ENCODE peak calls at places on chromosomes 13 and 19, in six cellular contexts. One of them, this sample, is unnamed.
A peak's percentile ranks its signal among the peaks of the same experiment; 100 is the strongest.

GRCh38 chr19:20179946-20180345 is 12.9 kb downstream of the ZNF486 start:
- DNase-seq in CD4-positive, alpha-beta T cell: no peak
- DNase-seq in NAMALWA: no peak
- DNase-seq in CD8-positive, alpha-beta memory T cell: no peak
- DNase-seq in hypothalamus: no peak
- DNase-seq in D721Med: no peak
- DNase-seq in this sample: no peak

GRCh38 chr19:30690935-30691505 is 318.8 kb downstream of the ZNF536 start:
- DNase-seq in CD4-positive, alpha-beta T cell: no peak
- DNase-seq in NAMALWA: no peak
- DNase-seq in CD8-positive, alpha-beta memory T cell: no peak
- DNase-seq in hypothalamus: no peak
- DNase-seq in D721Med: no peak
- DNase-seq in this sample: no peak

GRCh38 chr13:66513728-66514127 is 716.4 kb downstream of the PCDH9 start:
- DNase-seq in CD4-positive, alpha-beta T cell: no peak
- DNase-seq in NAMALWA: no peak
- DNase-seq in CD8-positive, alpha-beta memory T cell: no peak
- DNase-seq in hypothalamus: no peak
- DNase-seq in D721Med: no peak
- DNase-seq in this sample: no peak

GRCh38 chr19:14672043-14672872 is 2.4 kb downstream of the ADGRE3 start:
- DNase-seq in CD4-positive, alpha-beta T cell: no peak
- DNase-seq in NAMALWA: no peak
- DNase-seq in CD8-positive, alpha-beta memory T cell: no peak
- DNase-seq in hypothalamus: no peak
- DNase-seq in D721Med: no peak
- DNase-seq in this sample: no peak

GRCh38 chr13:40613192-40613818 is 53.1 kb downstream of the FOXO1 start:
- DNase-seq in CD4-positive, alpha-beta T cell: peak; percentile 35
- DNase-seq in NAMALWA: peak; percentile 69
- DNase-seq in CD8-positive, alpha-beta memory T cell: peak; percentile 74
- DNase-seq in hypothalamus: no peak
- DNase-seq in D721Med: no peak
- DNase-seq in this sample: no peak

GRCh38 chr13:112754281-112755025 is 64.6 kb downstream of the ATP11A start:
- DNase-seq in CD4-positive, alpha-beta T cell: no peak
- DNase-seq in NAMALWA: no peak
- DNase-seq in CD8-positive, alpha-beta memory T cell: no peak
- DNase-seq in hypothalamus: no peak
- DNase-seq in D721Med: no peak
- DNase-seq in this sample: no peak

GRCh38 chr19:49107625-49108459 is 6.3 kb upstream of the LIN7B start:
- DNase-seq in CD4-positive, alpha-beta T cell: no peak
- DNase-seq in NAMALWA: no peak
- DNase-seq in CD8-positive, alpha-beta memory T cell: no peak
- DNase-seq in hypothalamus: no peak
- DNase-seq in D721Med: no peak
- DNase-seq in this sample: no peak

GRCh38 chr19:52248256-52248655 is 21.1 kb upstream of the ZNF766 start:
- DNase-seq in CD4-positive, alpha-beta T cell: peak; percentile 67
- DNase-seq in NAMALWA: peak; percentile 53
- DNase-seq in CD8-positive, alpha-beta memory T cell: peak; percentile 70
- DNase-seq in hypothalamus: no peak
- DNase-seq in D721Med: no peak
- DNase-seq in this sample: peak; percentile 48

GRCh38 chr19:39199025-39199424 is 2.3 kb downstream of the NCCRP1 start:
- DNase-seq in CD4-positive, alpha-beta T cell: no peak
- DNase-seq in NAMALWA: no peak
- DNase-seq in CD8-positive, alpha-beta memory T cell: no peak
- DNase-seq in hypothalamus: no peak
- DNase-seq in D721Med: no peak
- DNase-seq in this sample: no peak

GRCh38 chr13:94239135-94239534 is 240.3 kb downstream of the DCT start:
- DNase-seq in CD4-positive, alpha-beta T cell: no peak
- DNase-seq in NAMALWA: no peak
- DNase-seq in CD8-positive, alpha-beta memory T cell: no peak
- DNase-seq in hypothalamus: no peak
- DNase-seq in D721Med: no peak
- DNase-seq in this sample: no peak

GRCh38 chr19:58440556-58440955 is 603 bp upstream of the ZNF132 start:
- DNase-seq in CD4-positive, alpha-beta T cell: no peak
- DNase-seq in NAMALWA: no peak
- DNase-seq in CD8-positive, alpha-beta memory T cell: no peak
- DNase-seq in hypothalamus: no peak
- DNase-seq in D721Med: no peak
- DNase-seq in this sample: no peak